ENCODE peak calls at places on chromosome 7, in nine cellular contexts. B, V, N, Z, L, K, X, G and M are unnamed samples.

GRCh38 chr7:69775231-69775771 is 177.0 kb downstream of the AUTS2 start:
- DNase-seq in B (peak), V (no peak), N (no peak), Z (peak), L (peak), K (no peak), X (no peak), G (no peak), M (no peak)

GRCh38 chr7:150847536-150847935 is 4.8 kb upstream of the AOC1 start:
- DNase-seq in B (no peak), V (no peak), N (no peak), Z (no peak), L (no peak), K (no peak), X (no peak), G (no peak), M (no peak)

GRCh38 chr7:94507962-94508361 is 1.6 kb upstream of the CASD1 start:
- DNase-seq in B (no peak), V (no peak), N (no peak), Z (no peak), L (no peak), K (no peak), X (no peak), G (no peak), M (no peak)

GRCh38 chr7:11210374-11210773 is 236.7 kb downstream of the PHF14 start:
- DNase-seq in B (no peak), V (no peak), N (no peak), Z (no peak), L (no peak), K (no peak), X (no peak), G (no peak), M (no peak)

GRCh38 chr7:12291870-12292269 is 80.8 kb downstream of the TMEM106B start:
- DNase-seq in B (no peak), V (no peak), N (no peak), Z (no peak), L (no peak), K (no peak), X (no peak), G (no peak), M (peak)

GRCh38 chr7:28686418-28686800 is 271.7 kb downstream of the TRIL start:
- DNase-seq in B (no peak), V (no peak), N (peak), Z (peak), L (no peak), K (no peak), X (no peak), G (no peak), M (no peak)

GRCh38 chr7:155571581-155572345 is 25.4 kb upstream of the CNPY1 start:
- DNase-seq in B (no peak), V (no peak), N (no peak), Z (no peak), L (no peak), K (no peak), X (no peak), G (no peak), M (no peak)

GRCh38 chr7:127365164-127365956 is 27.1 kb downstream of the ZNF800 start:
- DNase-seq in B (no peak), V (no peak), N (no peak), Z (no peak), L (no peak), K (no peak), X (no peak), G (no peak), M (no peak)

GRCh38 chr7:116653204-116653603 is 18.8 kb upstream of the MET start:
- DNase-seq in B (no peak), V (no peak), N (no peak), Z (peak), L (no peak), K (no peak), X (no peak), G (no peak), M (no peak)

GRCh38 chr7:122886357-122887081 is at the start of gene CADPS2:
- DNase-seq in B (peak), V (no peak), N (peak), Z (peak), L (peak), K (peak), X (no peak), G (peak), M (peak)

GRCh38 chr7:158957921-158958471 is 101.6 kb downstream of the DYNC2I1 start:
- DNase-seq in B (no peak), V (no peak), N (no peak), Z (no peak), L (no peak), K (peak), X (no peak), G (no peak), M (peak)

GRCh38 chr7:151607464-151607867 is 87.8 kb upstream of the RHEB start:
- DNase-seq in B (no peak), V (no peak), N (peak), Z (no peak), L (no peak), K (no peak), X (no peak), G (no peak), M (no peak)

GRCh38 chr7:143988986-143989745 is 11.0 kb upstream of the OR6B1 start:
- DNase-seq in B (no peak), V (no peak), N (no peak), Z (no peak), L (peak), K (no peak), X (no peak), G (no peak), M (no peak)

GRCh38 chr7:106178593-106179134 is 66.6 kb upstream of the SYPL1 start:
- DNase-seq in B (no peak), V (no peak), N (peak), Z (peak), L (no peak), K (no peak), X (no peak), G (no peak), M (peak)

GRCh38 chr7:128031901-128032604 is 816 bp upstream of the LRRC4 start:
- DNase-seq in B (no peak), V (no peak), N (peak), Z (peak), L (peak), K (peak), X (no peak), G (peak), M (peak)

DNA sequence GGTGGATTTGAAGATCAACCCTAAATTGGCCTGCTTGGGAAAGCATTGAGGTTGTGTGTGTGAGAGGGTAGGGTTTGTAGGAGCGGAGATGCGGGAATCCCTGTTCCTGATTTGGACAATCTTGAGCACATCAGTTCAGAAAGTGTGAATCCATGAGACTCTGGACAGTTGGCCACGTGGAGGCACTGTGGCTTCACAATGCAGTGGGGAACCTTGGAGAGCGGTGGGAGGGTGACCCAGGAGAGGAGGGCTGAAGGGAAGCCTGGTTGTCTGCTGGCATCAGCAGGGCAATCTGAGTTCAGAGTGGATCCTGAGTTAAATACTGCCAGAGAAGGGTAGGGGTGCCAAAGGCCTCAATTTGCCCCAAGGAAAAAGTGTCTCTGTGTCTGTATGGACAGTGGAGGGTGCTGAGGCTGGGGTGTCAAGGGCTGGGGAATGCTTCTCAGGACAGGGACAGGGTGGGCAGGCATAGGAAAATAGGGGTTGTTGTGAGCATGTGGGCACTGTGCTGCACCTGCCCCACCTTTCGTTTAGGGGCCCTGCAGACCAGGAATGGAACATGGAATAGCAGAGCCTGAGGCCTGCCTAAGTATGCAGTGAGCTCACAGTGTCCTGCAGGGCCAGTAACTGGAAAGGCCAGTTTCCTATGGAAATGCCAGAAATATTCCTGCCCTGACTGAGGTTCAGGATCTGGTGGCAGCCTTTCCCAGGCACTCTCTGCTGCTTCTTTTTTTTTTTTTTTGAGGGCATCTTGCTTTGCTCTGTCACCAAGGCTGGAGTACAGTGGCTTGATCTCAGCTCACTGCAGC is 162.9 kb upstream of the PRSS58 start:
- DNase-seq in B (no peak), V (no peak), N (peak), Z (peak), L (no peak), K (no peak), X (peak), G (no peak), M (no peak)
- TF ChIP-seq CTCF in B (no peak), V (peak), N (peak), Z (peak), L (no peak), K (no peak), X (peak), G (peak), M (no peak)

DNA sequence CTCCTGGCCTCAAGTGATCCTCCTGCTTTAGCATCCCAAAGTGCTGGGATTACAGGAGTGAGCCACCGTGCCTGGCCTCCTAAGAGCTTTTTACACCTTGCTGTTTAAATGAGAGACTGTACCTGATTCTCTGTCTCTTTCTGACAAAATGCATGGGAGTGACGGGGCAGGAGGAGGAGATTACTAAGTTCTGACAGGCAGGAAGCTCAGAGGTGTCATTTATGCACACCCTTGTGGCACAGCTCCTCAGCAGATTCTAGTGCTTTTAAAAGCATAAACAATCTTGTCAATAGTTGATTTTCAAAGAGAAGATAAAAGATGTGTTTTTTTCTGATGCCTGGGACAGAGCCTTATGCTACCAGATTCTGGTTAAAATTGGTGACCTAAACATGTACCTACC is 39.7 kb upstream of the STEAP4 start:
- DNase-seq in B (no peak), V (no peak), N (no peak), Z (no peak), L (no peak), K (no peak), X (no peak), G (no peak), M (peak)
- H3K4me3 ChIP-seq in B (no peak), V (no peak), N (no peak), Z (no peak), L (no peak), K (no peak), X (no peak), G (no peak), M (no peak)

DNA sequence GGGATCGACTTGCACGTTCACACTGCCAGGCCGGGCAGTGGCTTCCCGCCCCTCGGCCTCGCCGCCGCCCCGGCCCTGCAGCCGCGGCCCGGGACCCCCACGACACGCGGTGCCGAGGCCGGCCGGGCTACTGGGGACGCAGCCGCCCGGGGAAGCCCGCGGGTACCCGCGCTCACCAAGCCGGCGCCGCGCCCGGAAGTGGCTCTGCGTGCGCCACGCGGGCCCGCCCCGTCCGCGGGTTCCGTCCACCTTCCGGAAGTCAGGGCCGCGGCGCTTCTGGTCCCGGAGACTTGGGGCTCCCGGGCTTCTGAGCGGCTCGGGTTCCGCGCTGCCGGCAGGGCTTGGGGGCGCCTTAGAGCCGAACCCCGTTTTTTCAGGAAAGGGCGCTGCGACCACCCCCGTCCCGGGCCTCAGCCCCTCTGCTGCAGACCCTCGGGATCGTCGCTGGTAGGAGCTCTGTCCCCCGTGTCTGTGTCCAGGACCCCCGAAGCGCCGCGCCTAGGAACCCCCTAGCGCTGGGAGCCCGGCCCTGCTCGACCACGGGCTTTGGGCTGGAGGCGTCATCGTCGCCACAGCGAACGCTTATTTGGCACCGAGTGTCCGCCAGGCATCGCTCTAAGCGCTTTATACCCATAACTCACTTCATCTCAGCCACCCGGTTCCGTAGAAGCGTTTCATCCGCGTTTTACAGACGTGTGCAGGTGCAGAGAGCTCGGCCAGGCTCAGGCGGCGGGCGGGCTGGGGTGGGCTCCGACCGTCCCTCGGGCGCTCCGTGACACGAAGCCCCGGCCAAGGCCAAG is at the start of gene PSMG3:
- DNase-seq in B (peak), V (peak), N (peak), Z (peak), L (peak), K (peak), X (peak), G (no peak), M (peak)
- TF ChIP-seq CTCF in B (no peak), V (peak), N (peak), Z (peak), L (peak), K (peak), X (peak), G (peak), M (peak)

GRCh38 chr7:104803931-104804330 is 210.1 kb upstream of the KMT2E start:
- DNase-seq in B (no peak), V (no peak), N (no peak), Z (no peak), L (no peak), K (no peak), X (no peak), G (no peak), M (no peak)
- H3K4me3 ChIP-seq in B (no peak), V (no peak), N (no peak), Z (no peak), L (no peak), K (no peak), X (no peak), G (no peak), M (no peak)

DNA sequence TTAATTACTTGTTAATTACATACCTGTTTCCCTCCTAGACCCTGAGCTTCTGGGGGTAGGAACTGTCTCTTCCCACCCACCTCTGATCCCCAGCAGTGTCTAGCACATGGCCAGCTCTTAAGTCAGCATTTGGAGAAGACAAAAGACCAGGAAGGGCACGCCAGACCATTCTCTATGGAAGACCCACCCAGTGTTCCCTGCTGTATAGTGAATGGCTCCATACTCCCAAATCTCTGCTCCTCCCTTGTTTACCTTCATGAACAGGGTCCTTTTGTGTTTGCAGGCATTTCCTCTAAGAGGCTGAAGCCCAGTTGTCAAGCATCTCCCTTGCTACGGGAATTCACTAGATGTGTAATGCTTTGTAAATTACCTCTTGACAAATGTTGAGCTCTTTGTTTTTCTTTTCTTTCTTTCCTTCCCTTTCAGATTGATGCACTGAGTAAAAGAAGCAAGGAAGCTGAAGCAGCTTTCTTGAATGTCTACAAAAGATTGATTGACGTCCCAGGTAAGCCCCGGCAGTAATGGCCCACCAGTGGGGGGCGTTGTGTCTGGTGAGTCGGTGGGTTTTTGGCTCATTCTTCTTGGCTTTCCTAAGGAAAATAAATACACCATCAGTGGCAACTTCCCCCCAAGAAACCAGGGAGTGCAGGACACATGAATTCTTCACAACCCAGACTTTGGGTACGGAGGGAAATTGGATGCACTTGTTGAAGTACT is 216.6 kb upstream of the SH2B2 start:
- DNase-seq in B (no peak), V (no peak), N (no peak), Z (no peak), L (no peak), K (no peak), X (no peak), G (no peak), M (no peak)
- TF ChIP-seq CTCF in B (no peak), V (no peak), N (no peak), Z (no peak), L (no peak), K (no peak), X (peak), G (no peak), M (no peak)

DNA sequence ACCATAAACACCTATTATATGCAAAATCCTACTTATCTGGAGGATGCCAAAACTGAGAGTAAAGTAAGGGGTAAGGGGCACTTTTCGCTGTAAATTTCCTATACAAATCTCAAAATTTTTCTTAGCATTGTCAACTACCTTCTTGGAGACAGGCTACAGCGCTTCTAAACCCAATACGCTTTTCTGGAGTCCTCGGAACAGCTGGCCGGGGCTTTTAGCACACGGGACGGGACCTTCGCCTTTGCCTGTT is 10.4 kb downstream of the TWIST1 start:
- DNase-seq in B (no peak), V (no peak), N (no peak), Z (no peak), L (no peak), K (no peak), X (no peak), G (no peak), M (no peak)
- H3K4me3 ChIP-seq in B (peak), V (no peak), N (peak), Z (no peak), L (peak), K (peak), X (no peak), G (peak), M (no peak)

GRCh38 chr7:45684910-45685618 is 110.9 kb downstream of the ADCY1 start:
- DNase-seq in B (no peak), V (no peak), N (no peak), Z (no peak), L (no peak), K (peak), X (no peak), G (no peak), M (no peak)

GRCh38 chr7:45687721-45688120 is 113.6 kb downstream of the ADCY1 start:
- DNase-seq in B (no peak), V (no peak), N (no peak), Z (no peak), L (no peak), K (peak), X (no peak), G (no peak), M (no peak)

GRCh38 chr7:45687185-45687560 is 113.0 kb downstream of the ADCY1 start:
- DNase-seq in B (no peak), V (no peak), N (no peak), Z (no peak), L (no peak), K (peak), X (no peak), G (no peak), M (no peak)

GRCh38 chr7:45685619-45686240 is 111.6 kb downstream of the ADCY1 start:
- DNase-seq in B (no peak), V (no peak), N (no peak), Z (no peak), L (no peak), K (peak), X (no peak), G (no peak), M (no peak)

GRCh38 chr7:45686441-45687184 is 112.4 kb downstream of the ADCY1 start:
- DNase-seq in B (no peak), V (no peak), N (no peak), Z (no peak), L (no peak), K (peak), X (no peak), G (no peak), M (no peak)
- TF ChIP-seq CTCF in B (no peak), V (no peak), N (no peak), Z (no peak), L (no peak), K (no peak), X (no peak), G (no peak), M (no peak)

GRCh38 chr7:78111384-78111783 is 312.8 kb downstream of the PHTF2 start:
- DNase-seq in B (no peak), V (no peak), N (no peak), Z (no peak), L (no peak), K (no peak), X (no peak), G (no peak), M (no peak)
- H3K4me3 ChIP-seq in B (no peak), V (no peak), N (no peak), Z (no peak), L (no peak), K (no peak), X (no peak), G (no peak), M (no peak)

DNA sequence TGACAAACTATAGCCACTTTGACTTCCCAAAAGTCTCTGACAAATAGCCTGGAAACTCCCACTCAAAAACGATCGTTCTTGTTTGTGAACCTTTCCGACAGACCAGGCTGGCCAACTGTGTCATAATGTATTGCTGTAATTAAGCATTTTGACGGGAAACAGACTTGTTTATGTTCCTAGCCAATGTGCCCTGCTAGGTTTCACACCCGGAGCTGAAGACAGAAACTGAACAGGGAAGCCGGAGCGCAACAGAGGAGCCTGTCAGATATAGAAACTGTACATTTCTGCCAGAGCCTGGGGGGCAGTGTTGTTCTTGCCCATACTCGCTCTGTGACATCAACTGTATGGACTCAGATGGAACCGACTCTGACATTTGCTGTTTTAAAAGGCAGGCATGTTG is 55.3 kb upstream of the C7orf33 start:
- DNase-seq in B (no peak), V (no peak), N (no peak), Z (peak), L (no peak), K (no peak), X (no peak), G (no peak), M (peak)
- TF ChIP-seq CTCF in B (no peak), V (peak), N (no peak), Z (peak), L (no peak), K (no peak), X (peak), G (no peak), M (no peak)

GRCh38 chr7:30327813-30328212 is 43.4 kb downstream of the ZNRF2 start:
- DNase-seq in B (no peak), V (no peak), N (peak), Z (no peak), L (no peak), K (no peak), X (no peak), G (no peak), M (no peak)

GRCh38 chr7:30321992-30322637 is 37.7 kb downstream of the ZNRF2 start:
- DNase-seq in B (no peak), V (peak), N (peak), Z (no peak), L (no peak), K (no peak), X (no peak), G (no peak), M (peak)

GRCh38 chr7:30321089-30321991 is 36.9 kb downstream of the ZNRF2 start:
- DNase-seq in B (no peak), V (peak), N (no peak), Z (no peak), L (no peak), K (no peak), X (no peak), G (no peak), M (peak)

GRCh38 chr7:30320392-30320791 is 36.0 kb downstream of the ZNRF2 start:
- DNase-seq in B (no peak), V (no peak), N (no peak), Z (no peak), L (no peak), K (no peak), X (no peak), G (no peak), M (no peak)

GRCh38 chr7:30322656-30323355 is 38.4 kb downstream of the ZNRF2 start:
- DNase-seq in B (no peak), V (peak), N (no peak), Z (no peak), L (no peak), K (no peak), X (no peak), G (no peak), M (peak)
- H3K4me3 ChIP-seq in B (no peak), V (peak), N (no peak), Z (no peak), L (no peak), K (peak), X (no peak), G (no peak), M (peak)